ENCODE peak calls at places on chromosomes 5 and 9, in eight cellular contexts. Q is WERI-Rb-1, F is cardiac muscle cell, N is GM10248, G is brain microvascular endothelial cell, Z is osteocyte, Y is neural crest cell, A is Peyer's patch. W is an unnamed sample.

GRCh38 chr5:170110403-170111087 is 4.8 kb downstream of the FOXI1 start:
- DNase-seq in Q (no peak), F (no peak), N (no peak), G (no peak), Z (peak), Y (no peak), A (no peak), W (no peak)

GRCh38 chr9:111456536-111456935 is 27.6 kb downstream of the ECPAS start:
- DNase-seq in Q (no peak), F (no peak), N (no peak), G (no peak), Z (no peak), Y (no peak), A (no peak), W (no peak)

GRCh38 chr5:156383510-156383909 is 56.5 kb downstream of the SGCD start:
- DNase-seq in Q (no peak), F (no peak), N (no peak), G (no peak), Z (no peak), Y (no peak), A (no peak), W (no peak)

GRCh38 chr9:111975709-111976108 is 79.1 kb downstream of the UGCG start:
- DNase-seq in Q (peak), F (no peak), N (no peak), G (no peak), Z (no peak), Y (no peak), A (peak), W (peak)

GRCh38 chr5:57298985-57299491 is 125.2 kb downstream of the GPBP1 start:
- DNase-seq in Q (peak), F (peak), N (peak), G (peak), Z (no peak), Y (peak), A (peak), W (peak)

GRCh38 chr5:61202213-61202612 is 39.9 kb upstream of the SMIM15 start:
- DNase-seq in Q (no peak), F (no peak), N (peak), G (no peak), Z (no peak), Y (no peak), A (no peak), W (no peak)

GRCh38 chr9:129612123-129612522 is 8.8 kb downstream of the C9orf50 start:
- DNase-seq in Q (no peak), F (no peak), N (no peak), G (no peak), Z (no peak), Y (no peak), A (no peak), W (no peak)

GRCh38 chr5:42982107-42982622 is 58.0 kb downstream of the ANXA2R start:
- DNase-seq in Q (no peak), F (peak), N (no peak), G (no peak), Z (no peak), Y (no peak), A (no peak), W (no peak)

GRCh38 chr5:76483433-76483832 is 80.3 kb downstream of the IQGAP2 start:
- DNase-seq in Q (no peak), F (peak), N (no peak), G (no peak), Z (no peak), Y (no peak), A (no peak), W (no peak)

GRCh38 chr5:72848474-72849428 is 32.3 kb downstream of the TNPO1 start:
- DNase-seq in Q (peak), F (peak), N (peak), G (peak), Z (peak), Y (peak), A (peak), W (peak)

GRCh38 chr9:81526587-81526986 is 162.8 kb downstream of the TLE1 start:
- DNase-seq in Q (no peak), F (no peak), N (no peak), G (peak), Z (no peak), Y (no peak), A (no peak), W (no peak)

GRCh38 chr5:160311491-160312138 is 749 bp downstream of the CCNJL start:
- DNase-seq in Q (peak), F (peak), N (no peak), G (no peak), Z (no peak), Y (peak), A (no peak), W (no peak)

GRCh38 chr9:80605129-80605528 is 1033.4 kb downstream of the TLE4 start:
- DNase-seq in Q (no peak), F (peak), N (no peak), G (no peak), Z (no peak), Y (no peak), A (no peak), W (no peak)

GRCh38 chr5:120568716-120569115 is 104.6 kb downstream of the PRR16 start:
- DNase-seq in Q (no peak), F (no peak), N (no peak), G (no peak), Z (no peak), Y (no peak), A (no peak), W (no peak)

GRCh38 chr9:21018177-21018576 is 13.3 kb downstream of the HACD4 start:
- DNase-seq in Q (no peak), F (no peak), N (no peak), G (no peak), Z (no peak), Y (no peak), A (no peak), W (no peak)

GRCh38 chr5:176438959-176439757 is 9.0 kb upstream of the FAF2 start:
- DNase-seq in Q (no peak), F (no peak), N (no peak), G (peak), Z (no peak), Y (no peak), A (no peak), W (no peak)

GRCh38 chr5:110880413-110880812 is 141.6 kb downstream of the SLC25A46 start:
- DNase-seq in Q (no peak), F (no peak), N (no peak), G (peak), Z (no peak), Y (no peak), A (peak), W (no peak)

GRCh38 chr9:99634185-99634584 is 187.5 kb upstream of the NR4A3 start:
- DNase-seq in Q (no peak), F (no peak), N (no peak), G (no peak), Z (no peak), Y (no peak), A (no peak), W (no peak)

GRCh38 chr5:144880513-144880912 is 709.8 kb downstream of the KCTD16 start:
- DNase-seq in Q (no peak), F (no peak), N (no peak), G (no peak), Z (no peak), Y (no peak), A (no peak), W (no peak)

GRCh38 chr9:135701067-135701967 is 668 bp upstream of the KCNT1 start:
- DNase-seq in Q (peak), F (no peak), N (no peak), G (no peak), Z (no peak), Y (no peak), A (no peak), W (no peak)

GRCh38 chr9:123686131-123686848 is 243.6 kb downstream of the DENND1A start:
- DNase-seq in Q (no peak), F (peak), N (no peak), G (peak), Z (no peak), Y (no peak), A (no peak), W (peak)

GRCh38 chr5:168714046-168714445 is 134.9 kb upstream of the PANK3 start:
- DNase-seq in Q (no peak), F (no peak), N (no peak), G (peak), Z (peak), Y (no peak), A (no peak), W (no peak)

GRCh38 chr5:37248387-37248969 is 698 bp downstream of the CPLANE1 start:
- DNase-seq in Q (peak), F (peak), N (no peak), G (peak), Z (no peak), Y (no peak), A (no peak), W (no peak)

GRCh38 chr5:173778784-173779304 is 109.3 kb upstream of the CPEB4 start:
- DNase-seq in Q (no peak), F (no peak), N (no peak), G (peak), Z (no peak), Y (no peak), A (no peak), W (no peak)

GRCh38 chr9:120857481-120857880 is 14.8 kb upstream of the PSMD5 start:
- DNase-seq in Q (no peak), F (no peak), N (no peak), G (no peak), Z (no peak), Y (no peak), A (no peak), W (no peak)

GRCh38 chr9:123460091-123460490 is 104.1 kb downstream of the CRB2 start:
- DNase-seq in Q (no peak), F (no peak), N (no peak), G (no peak), Z (no peak), Y (no peak), A (peak), W (no peak)

GRCh38 chr5:92544042-92544441 is 1037.0 kb downstream of the NR2F1-AS1 start:
- DNase-seq in Q (no peak), F (no peak), N (no peak), G (no peak), Z (no peak), Y (no peak), A (no peak), W (no peak)

GRCh38 chr9:117028103-117028858 is 341.2 kb downstream of the TRIM32 start:
- DNase-seq in Q (no peak), F (no peak), N (no peak), G (no peak), Z (no peak), Y (no peak), A (no peak), W (no peak)

GRCh38 chr9:32989651-32990050 is 11.8 kb downstream of the APTX start:
- DNase-seq in Q (no peak), F (no peak), N (no peak), G (peak), Z (no peak), Y (no peak), A (no peak), W (no peak)

GRCh38 chr9:21994526-21994995 is at the start of gene CDKN2B-AS1:
- DNase-seq in Q (peak), F (peak), N (peak), G (peak), Z (peak), Y (no peak), A (peak), W (peak)

GRCh38 chr9:130895481-130896232 is 955 bp downstream of the QRFP start:
- DNase-seq in Q (no peak), F (no peak), N (no peak), G (peak), Z (no peak), Y (no peak), A (no peak), W (no peak)

GRCh38 chr9:130897105-130897751 is 616 bp upstream of the QRFP start:
- DNase-seq in Q (no peak), F (no peak), N (no peak), G (no peak), Z (no peak), Y (no peak), A (no peak), W (no peak)

GRCh38 chr9:130897848-130898551 is 1.4 kb upstream of the QRFP start:
- DNase-seq in Q (no peak), F (no peak), N (no peak), G (no peak), Z (no peak), Y (no peak), A (no peak), W (peak)

GRCh38 chr9:130895038-130895437 is 1.6 kb downstream of the QRFP start:
- DNase-seq in Q (no peak), F (no peak), N (no peak), G (no peak), Z (no peak), Y (no peak), A (no peak), W (no peak)

GRCh38 chr9:130896233-130897012 is at the start of gene QRFP:
- DNase-seq in Q (peak), F (no peak), N (no peak), G (no peak), Z (no peak), Y (no peak), A (no peak), W (no peak)
- TF ChIP-seq CTCF in Q (peak), F (no peak), N (peak), G (no peak), Z (no peak), Y (no peak), A (no peak), W (no peak)

DNA sequence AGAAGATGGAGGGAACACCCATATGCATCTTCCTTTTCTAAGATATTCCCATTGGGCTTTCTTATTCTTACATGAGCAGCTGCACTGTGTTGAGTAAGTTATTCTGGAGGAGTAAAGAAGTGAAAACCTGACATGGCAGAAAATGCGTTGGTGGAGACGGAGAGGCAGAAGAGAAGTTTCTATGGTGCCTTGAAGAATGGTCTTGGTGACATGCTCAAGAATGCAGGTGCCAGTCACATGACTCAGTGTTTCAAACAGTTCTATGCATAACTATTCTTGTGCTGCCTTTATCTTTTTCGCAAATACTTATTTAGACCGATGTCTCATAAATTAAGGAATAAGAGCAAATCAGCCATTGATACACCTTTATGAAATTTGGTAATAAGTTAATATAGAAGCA is 377.8 kb upstream of the IRX2 start:
- DNase-seq in Q (no peak), F (no peak), N (no peak), G (no peak), Z (no peak), Y (no peak), A (no peak), W (no peak)
- TF ChIP-seq CTCF in Q (no peak), F (no peak), N (no peak), G (no peak), Z (no peak), Y (no peak), A (no peak), W (no peak)

GRCh38 chr5:106454050-106454449 is 1216.7 kb downstream of the EFNA5 start:
- DNase-seq in Q (no peak), F (no peak), N (no peak), G (no peak), Z (no peak), Y (no peak), A (no peak), W (no peak)

GRCh38 chr5:106451998-106452397 is 1218.7 kb downstream of the EFNA5 start:
- DNase-seq in Q (no peak), F (no peak), N (no peak), G (no peak), Z (no peak), Y (no peak), A (no peak), W (no peak)

GRCh38 chr5:106459541-106459940 is 1211.2 kb downstream of the EFNA5 start:
- DNase-seq in Q (no peak), F (no peak), N (no peak), G (peak), Z (no peak), Y (no peak), A (no peak), W (no peak)

DNA sequence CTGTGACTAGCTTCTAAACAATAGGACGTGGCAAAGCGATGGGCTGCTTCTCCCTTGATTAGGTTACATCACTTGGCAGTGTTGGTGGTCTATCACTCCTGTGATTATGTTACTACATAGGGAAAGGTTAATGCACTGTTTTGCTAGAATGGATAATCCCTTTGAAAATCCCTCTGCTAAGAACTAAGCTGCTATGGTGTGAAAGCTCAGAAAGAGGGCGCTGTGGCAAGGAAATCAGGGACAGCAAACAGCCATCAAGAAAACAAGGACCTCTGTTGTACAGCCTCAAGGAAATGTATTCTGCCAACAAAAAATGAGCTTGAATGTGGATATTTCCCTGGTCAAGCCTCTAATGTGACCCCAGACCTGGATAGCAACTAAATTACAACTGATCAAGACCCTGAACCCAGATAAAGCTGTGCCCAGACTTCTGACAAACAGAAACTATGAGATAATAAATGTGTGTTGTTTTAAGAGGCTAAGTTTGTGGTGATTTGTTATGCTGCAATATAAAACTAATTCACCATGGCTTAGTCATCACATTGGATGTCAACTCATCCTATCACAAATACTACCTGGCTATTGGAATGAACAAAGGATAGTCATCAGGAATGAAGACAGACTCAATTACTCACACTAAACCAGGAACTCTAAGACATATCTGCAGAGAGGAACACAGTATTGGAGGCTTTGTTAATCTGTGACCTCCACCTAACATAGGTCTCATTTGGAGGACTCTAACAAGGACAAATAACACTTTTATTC is 1215.9 kb downstream of the EFNA5 start:
- DNase-seq in Q (peak), F (peak), N (no peak), G (peak), Z (no peak), Y (peak), A (no peak), W (no peak)
- TF ChIP-seq CTCF in Q (peak), F (peak), N (peak), G (peak), Z (peak), Y (peak), A (no peak), W (no peak)

DNA sequence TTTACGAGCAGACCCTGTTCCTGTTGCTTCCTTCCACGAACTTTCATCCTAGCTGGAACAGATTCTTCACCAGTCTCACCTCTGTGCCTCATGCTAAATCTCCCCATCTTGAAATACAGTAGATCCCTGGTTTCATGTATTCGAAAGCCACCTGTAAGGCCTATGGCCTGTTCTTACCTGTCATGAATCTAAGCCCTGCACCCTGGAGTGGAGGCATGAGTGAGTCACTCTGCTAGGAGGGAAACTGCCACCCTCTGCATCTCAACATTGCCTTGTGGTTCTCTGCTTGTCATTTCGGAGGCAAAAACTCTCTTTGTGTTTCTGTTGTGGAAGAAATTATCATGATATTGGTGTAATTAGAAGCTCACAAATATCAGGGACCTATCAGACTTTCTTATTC is 320.0 kb downstream of the ENC1 start:
- DNase-seq in Q (no peak), F (no peak), N (no peak), G (no peak), Z (no peak), Y (no peak), A (no peak), W (no peak)
- TF ChIP-seq CTCF in Q (no peak), F (no peak), N (no peak), G (no peak), Z (no peak), Y (no peak), A (no peak), W (no peak)

GRCh38 chr5:86968311-86968753 is 299.4 kb upstream of the RASA1 start:
- DNase-seq in Q (peak), F (peak), N (no peak), G (peak), Z (no peak), Y (no peak), A (no peak), W (no peak)
- TF ChIP-seq CTCF in Q (no peak), F (peak), N (peak), G (no peak), Z (peak), Y (peak), A (no peak), W (no peak)

DNA sequence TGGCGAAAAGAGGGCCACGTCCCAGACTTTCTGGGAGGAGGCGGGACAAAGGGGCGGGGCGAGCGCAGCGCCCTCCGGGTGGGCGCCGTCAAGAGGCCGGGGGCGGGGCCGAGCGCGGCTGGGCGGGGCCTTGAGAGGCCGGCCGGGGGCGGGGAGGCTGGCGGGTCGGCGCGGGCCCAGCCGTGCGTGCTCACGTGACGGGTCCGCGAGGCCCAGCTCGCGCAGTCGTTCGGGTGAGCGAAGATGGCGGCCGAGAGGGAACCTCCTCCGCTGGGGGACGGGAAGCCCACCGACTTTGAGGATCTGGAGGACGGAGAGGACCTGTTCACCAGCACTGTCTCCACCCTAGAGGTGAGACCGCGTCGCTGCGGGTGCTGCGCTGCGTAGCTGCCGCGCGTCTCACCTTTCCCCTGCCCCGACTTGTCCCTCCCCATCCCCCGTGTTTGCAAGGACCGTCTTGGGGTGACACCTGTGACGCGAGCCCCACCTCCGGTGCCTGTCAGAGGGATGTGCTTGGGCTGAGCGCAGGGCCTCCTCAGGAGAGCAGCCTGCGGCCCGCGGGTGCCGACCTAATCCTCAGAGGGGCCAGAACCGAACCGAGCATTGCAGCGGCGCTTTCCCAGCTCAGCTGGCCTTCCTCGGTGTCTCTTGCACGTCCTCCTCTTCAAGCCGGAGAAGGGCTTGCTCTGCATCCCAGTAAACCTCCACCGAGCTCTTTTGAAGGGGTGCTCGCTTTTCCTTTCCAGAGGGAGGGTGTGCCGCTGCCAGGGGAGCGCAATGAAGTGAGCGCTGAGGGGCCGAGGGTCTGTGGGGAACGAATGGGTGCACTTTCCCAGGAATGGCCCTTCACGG is at the start of gene SNX2:
- DNase-seq in Q (peak), F (peak), N (peak), G (peak), Z (peak), Y (peak), A (peak), W (peak)
- TF ChIP-seq CTCF in Q (peak), F (no peak), N (no peak), G (peak), Z (peak), Y (peak), A (no peak), W (peak)